ENCODE peak calls at places on chromosomes 2 and 18, in seven cellular contexts. K, N, O, D, U, Y and J are unnamed samples.

GRCh38 chr2:219001577-219002394 is 8.6 kb upstream of the CRYBA2 start:
- DNase-seq in K (no peak), N (peak; percentile 58), O (peak; percentile 67), D (no peak), U (no peak), Y (peak; percentile 87), J (peak; percentile 56)

GRCh38 chr2:39243469-39244123 is at the start of gene CDKL4:
- DNase-seq in K (no peak), N (no peak), O (no peak), D (no peak), U (no peak), Y (peak; percentile 46), J (no peak)

GRCh38 chr2:74327205-74327604 is 16.0 kb downstream of the SLC4A5 start:
- DNase-seq in K (no peak), N (peak; percentile 16), O (no peak), D (no peak), U (no peak), Y (peak; percentile 89), J (no peak)

GRCh38 chr2:226080323-226080722 is 680.8 kb downstream of the NYAP2 start:
- DNase-seq in K (peak; percentile 70), N (no peak), O (no peak), D (no peak), U (peak; percentile 93), Y (no peak), J (no peak)

GRCh38 chr2:2520396-2520795 is 189.3 kb upstream of the MYT1L start:
- DNase-seq in K (no peak), N (no peak), O (no peak), D (peak; percentile 18), U (no peak), Y (no peak), J (peak; percentile 4)

GRCh38 chr18:13332874-13333273 is 114.3 kb downstream of the LDLRAD4 start:
- DNase-seq in K (no peak), N (no peak), O (no peak), D (no peak), U (no peak), Y (no peak), J (no peak)

GRCh38 chr2:137420744-137421143 is 543.5 kb upstream of the HNMT start:
- DNase-seq in K (no peak), N (no peak), O (peak; percentile 34), D (no peak), U (no peak), Y (no peak), J (peak; percentile 77)

GRCh38 chr2:100246163-100247145 is 75.8 kb downstream of the LONRF2 start:
- DNase-seq in K (peak; percentile 35), N (no peak), O (no peak), D (no peak), U (no peak), Y (peak; percentile 59), J (peak; percentile 59)

GRCh38 chr2:95012881-95013550 is 12.5 kb upstream of the MAL start:
- DNase-seq in K (no peak), N (no peak), O (no peak), D (no peak), U (no peak), Y (no peak), J (no peak)

GRCh38 chr2:223549215-223549614 is 52.9 kb downstream of the SCG2 start:
- DNase-seq in K (peak; percentile 82), N (no peak), O (no peak), D (no peak), U (peak; percentile 95), Y (peak; percentile 99), J (peak; percentile 24)

GRCh38 chr2:78940998-78941397 is 84.5 kb upstream of the REG3G start:
- DNase-seq in K (peak; percentile 9), N (no peak), O (peak; percentile 26), D (no peak), U (no peak), Y (no peak), J (peak; percentile 65)

GRCh38 chr2:132747046-132747445 is 77.0 kb upstream of the LYPD1 start:
- DNase-seq in K (no peak), N (no peak), O (no peak), D (no peak), U (no peak), Y (no peak), J (no peak)

GRCh38 chr2:46793423-46794416 is 121.9 kb downstream of the MCFD2 start:
- DNase-seq in K (no peak), N (peak; percentile 11), O (no peak), D (no peak), U (no peak), Y (peak; percentile 58), J (peak; percentile 15)

GRCh38 chr2:164813535-164813934 is 28.1 kb downstream of the COBLL1 start:
- DNase-seq in K (no peak), N (no peak), O (no peak), D (no peak), U (no peak), Y (no peak), J (no peak)

GRCh38 chr2:189412330-189412953 is 28.8 kb upstream of the WDR75 start:
- DNase-seq in K (peak; percentile 82), N (peak; percentile 56), O (no peak), D (peak; percentile 35), U (peak; percentile 74), Y (peak; percentile 70), J (peak; percentile 48)

GRCh38 chr2:71212336-71212735 is 14.6 kb downstream of the PAIP2B start:
- DNase-seq in K (no peak), N (no peak), O (no peak), D (no peak), U (no peak), Y (peak; percentile 24), J (no peak)

GRCh38 chr2:101736861-101737291 is 39.4 kb downstream of the MAP4K4 start:
- DNase-seq in K (peak; percentile 71), N (no peak), O (no peak), D (no peak), U (peak; percentile 80), Y (peak; percentile 46), J (no peak)

GRCh38 chr2:234981197-234982095 is 29.6 kb downstream of the SH3BP4 start:
- DNase-seq in K (peak; percentile 99), N (peak; percentile 64), O (peak; percentile 74), D (peak; percentile 54), U (peak; percentile 100), Y (peak; percentile 98), J (peak; percentile 99)

GRCh38 chr18:51656249-51656648 is 458.8 kb upstream of the MEX3C start:
- DNase-seq in K (no peak), N (no peak), O (no peak), D (no peak), U (no peak), Y (no peak), J (no peak)

GRCh38 chr2:66080136-66080535 is 354.8 kb upstream of the MEIS1 start:
- DNase-seq in K (no peak), N (no peak), O (no peak), D (no peak), U (no peak), Y (no peak), J (no peak)

GRCh38 chr2:36235426-36235825 is 120.2 kb upstream of the CRIM1 start:
- DNase-seq in K (no peak), N (no peak), O (no peak), D (no peak), U (no peak), Y (no peak), J (peak; percentile 66)

GRCh38 chr18:44802508-44802907 is 121.8 kb downstream of the SETBP1 start:
- DNase-seq in K (peak; percentile 78), N (no peak), O (no peak), D (no peak), U (peak; percentile 9), Y (no peak), J (no peak)

GRCh38 chr2:237691908-237692600 is 64.7 kb downstream of the LRRFIP1 start:
- DNase-seq in K (peak; percentile 91), N (no peak), O (peak; percentile 94), D (peak; percentile 92), U (peak; percentile 80), Y (peak; percentile 91), J (peak; percentile 95)

GRCh38 chr2:171762879-171763573 is 75.8 kb downstream of the DYNC1I2 start:
- DNase-seq in K (peak; percentile 69), N (no peak), O (no peak), D (no peak), U (peak; percentile 49), Y (no peak), J (no peak)

GRCh38 chr2:68811364-68811763 is 59.8 kb downstream of the BMP10 start:
- DNase-seq in K (peak; percentile 24), N (peak; percentile 23), O (no peak), D (no peak), U (peak; percentile 23), Y (peak; percentile 20), J (no peak)

GRCh38 chr2:109513749-109514588 is 99.8 kb downstream of the SEPTIN10 start:
- DNase-seq in K (peak; percentile 91), N (no peak), O (no peak), D (no peak), U (peak; percentile 95), Y (peak; percentile 81), J (no peak)

GRCh38 chr18:37393221-37393828 is 172.3 kb downstream of the CELF4 start:
- DNase-seq in K (no peak), N (no peak), O (no peak), D (no peak), U (no peak), Y (no peak), J (no peak)

GRCh38 chr2:183868153-183868552 is 730.2 kb upstream of the ZNF804A start:
- DNase-seq in K (peak; percentile 67), N (no peak), O (no peak), D (no peak), U (no peak), Y (no peak), J (no peak)

GRCh38 chr18:23077493-23078256 is 57.6 kb upstream of the CABLES1 start:
- DNase-seq in K (peak; percentile 40), N (no peak), O (no peak), D (no peak), U (no peak), Y (peak; percentile 67), J (peak; percentile 42)

GRCh38 chr2:63270717-63271116 is 220.1 kb downstream of the OTX1 start:
- DNase-seq in K (no peak), N (no peak), O (no peak), D (no peak), U (no peak), Y (no peak), J (no peak)
- H2BK120ac ChIP-seq in K (no peak overlapping the region), N (no peak overlapping the region), O (no peak overlapping the region), D (no peak overlapping the region), U (no peak overlapping the region), Y (no peak overlapping the region), J (no peak overlapping the region)

DNA sequence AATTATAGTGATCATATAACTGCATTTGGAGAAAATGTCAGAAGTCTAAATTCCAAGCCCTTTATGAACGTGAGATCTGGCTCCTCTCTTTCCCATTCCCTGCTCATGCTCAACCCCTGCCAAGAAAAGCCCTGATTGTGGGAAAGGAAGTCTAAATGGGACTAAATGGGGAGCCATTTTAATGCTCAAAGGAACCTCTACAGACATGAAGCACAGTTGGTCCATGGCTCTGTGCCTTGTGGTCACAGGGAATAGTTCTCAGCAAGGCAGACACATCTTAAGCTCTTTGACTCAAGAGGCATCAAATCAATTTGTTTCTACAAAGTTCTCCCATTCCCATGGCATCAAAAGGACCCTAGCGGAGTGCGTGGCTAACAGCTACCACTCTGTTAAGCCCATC is 29.3 kb upstream of the INSIG2 start:
- DNase-seq in K (no peak), N (no peak), O (no peak), D (no peak), U (no peak), Y (no peak), J (no peak)
- H2BK120ac ChIP-seq in K (no peak overlapping the region), N (no peak overlapping the region), O (no peak overlapping the region), D (no peak overlapping the region), U (no peak overlapping the region), Y (no peak overlapping the region), J (no peak overlapping the region)

GRCh38 chr2:159758239-159758638 is 39.8 kb downstream of the CD302 start:
- DNase-seq in K (peak; percentile 28), N (no peak), O (no peak), D (no peak), U (peak; percentile 26), Y (no peak), J (no peak)
- H2BK120ac ChIP-seq in K (no peak overlapping the region), N (no peak overlapping the region), O (no peak overlapping the region), D (no peak overlapping the region), U (no peak overlapping the region), Y (no peak overlapping the region), J (no peak overlapping the region)

GRCh38 chr2:172823451-172823850 is 87.8 kb downstream of the RAPGEF4 start:
- DNase-seq in K (peak; percentile 12), N (no peak), O (no peak), D (no peak), U (no peak), Y (no peak), J (no peak)
- H2BK120ac ChIP-seq in K (no peak overlapping the region), N (no peak overlapping the region), O (no peak overlapping the region), D (no peak overlapping the region), U (no peak overlapping the region), Y (no peak overlapping the region), J (no peak overlapping the region)